ENCODE peak calls at places on chromosomes 1 and 21, in six cellular contexts. C is K562, V is A549, N is endothelial cell of umbilical vein, I is HepG2, Y is GM12878. G is an unnamed sample.

GRCh38 chr1:228013322-228014234 is 6.8 kb downstream of the WNT3A start:
- DNase-seq in C (no peak), V (no peak), N (no peak), I (no peak), Y (no peak), G (no peak)

GRCh38 chr1:43883321-43883720 is 50.3 kb upstream of the ARTN start:
- DNase-seq in C (no peak), V (no peak), N (no peak), I (no peak), Y (no peak), G (no peak)

GRCh38 chr1:228064741-228065542 is 17.6 kb upstream of the ARF1 start:
- DNase-seq in C (no peak), V (no peak), N (no peak), I (no peak), Y (no peak), G (no peak)

GRCh38 chr1:159212596-159212995 is 7.9 kb downstream of the ACKR1 start:
- DNase-seq in C (no peak), V (no peak), N (no peak), I (no peak), Y (no peak), G (no peak)

GRCh38 chr1:62362061-62362951 is 43.1 kb upstream of the KANK4 start:
- DNase-seq in C (no peak), V (no peak), N (no peak), I (no peak), Y (no peak), G (no peak)

GRCh38 chr21:44896561-44897286 is 23.2 kb upstream of the PTTG1IP start:
- DNase-seq in C (peak), V (no peak), N (no peak), I (no peak), Y (no peak), G (no peak)

GRCh38 chr1:176826265-176826664 is 338.2 kb downstream of the ASTN1 start:
- DNase-seq in C (no peak), V (no peak), N (no peak), I (no peak), Y (no peak), G (no peak)

GRCh38 chr1:156870734-156871133 is 10.1 kb downstream of the NTRK1 start:
- DNase-seq in C (no peak), V (peak), N (no peak), I (no peak), Y (no peak), G (no peak)

GRCh38 chr1:41783189-41783639 is 135.5 kb downstream of the HIVEP3 start:
- DNase-seq in C (no peak), V (peak), N (peak), I (no peak), Y (no peak), G (no peak)

GRCh38 chr1:193335797-193336428 is 149.5 kb upstream of the B3GALT2 start:
- DNase-seq in C (no peak), V (no peak), N (peak), I (no peak), Y (no peak), G (no peak)

GRCh38 chr21:33115586-33116541 is 45.9 kb downstream of the OLIG1 start:
- DNase-seq in C (no peak), V (no peak), N (no peak), I (no peak), Y (no peak), G (no peak)

GRCh38 chr1:36464605-36465393 is 615 bp upstream of the MRPS15 start:
- DNase-seq in C (no peak), V (no peak), N (no peak), I (no peak), Y (no peak), G (peak)

GRCh38 chr1:86739901-86740507 is 35.6 kb downstream of the SH3GLB1 start:
- DNase-seq in C (no peak), V (no peak), N (no peak), I (no peak), Y (peak), G (no peak)

GRCh38 chr1:86104606-86105532 is 51.7 kb downstream of the COL24A1 start:
- DNase-seq in C (no peak), V (no peak), N (no peak), I (no peak), Y (no peak), G (no peak)

GRCh38 chr1:30598571-30599114 is 124.7 kb downstream of the MATN1 start:
- DNase-seq in C (no peak), V (no peak), N (no peak), I (no peak), Y (no peak), G (no peak)

GRCh38 chr1:206734499-206735142 is 36.0 kb upstream of the IL19 start:
- DNase-seq in C (peak), V (peak), N (peak), I (no peak), Y (no peak), G (peak)

GRCh38 chr1:183139281-183139942 is 46.7 kb upstream of the LAMC2 start:
- DNase-seq in C (no peak), V (peak), N (peak), I (peak), Y (no peak), G (peak)

GRCh38 chr1:238674331-238674730 is 712.0 kb upstream of the CHRM3 start:
- DNase-seq in C (no peak), V (no peak), N (no peak), I (no peak), Y (no peak), G (no peak)

GRCh38 chr1:38608202-38608864 is 251.2 kb downstream of the RRAGC start:
- DNase-seq in C (peak), V (no peak), N (peak), I (peak), Y (no peak), G (peak)

GRCh38 chr1:5423109-5423508 is 569.1 kb downstream of the NPHP4 start:
- DNase-seq in C (no peak), V (no peak), N (no peak), I (no peak), Y (no peak), G (peak)

GRCh38 chr21:46486481-46487000 is 27.9 kb downstream of the DIP2A start:
- DNase-seq in C (no peak), V (no peak), N (no peak), I (no peak), Y (no peak), G (no peak)

GRCh38 chr1:86227026-86227425 is 70.5 kb upstream of the COL24A1 start:
- DNase-seq in C (no peak), V (no peak), N (no peak), I (no peak), Y (no peak), G (no peak)

GRCh38 chr1:160855181-160855981 is 7.3 kb downstream of the CD244 start:
- DNase-seq in C (no peak), V (no peak), N (no peak), I (no peak), Y (peak), G (peak)

GRCh38 chr1:81730881-81731280 is 69.9 kb upstream of the ADGRL2 start:
- DNase-seq in C (no peak), V (no peak), N (no peak), I (no peak), Y (no peak), G (no peak)
- TF ChIP-seq MYC in C (no peak), V (no peak), N (no peak), I (no peak), Y (no peak), G (no peak)

GRCh38 chr1:35079003-35079930 is at the start of gene ZMYM1:
- DNase-seq in C (peak), V (peak), N (peak), I (peak), Y (peak), G (peak)
- TF ChIP-seq POLR2A in C (peak), V (peak), N (peak), I (peak), Y (peak), G (peak)

DNA sequence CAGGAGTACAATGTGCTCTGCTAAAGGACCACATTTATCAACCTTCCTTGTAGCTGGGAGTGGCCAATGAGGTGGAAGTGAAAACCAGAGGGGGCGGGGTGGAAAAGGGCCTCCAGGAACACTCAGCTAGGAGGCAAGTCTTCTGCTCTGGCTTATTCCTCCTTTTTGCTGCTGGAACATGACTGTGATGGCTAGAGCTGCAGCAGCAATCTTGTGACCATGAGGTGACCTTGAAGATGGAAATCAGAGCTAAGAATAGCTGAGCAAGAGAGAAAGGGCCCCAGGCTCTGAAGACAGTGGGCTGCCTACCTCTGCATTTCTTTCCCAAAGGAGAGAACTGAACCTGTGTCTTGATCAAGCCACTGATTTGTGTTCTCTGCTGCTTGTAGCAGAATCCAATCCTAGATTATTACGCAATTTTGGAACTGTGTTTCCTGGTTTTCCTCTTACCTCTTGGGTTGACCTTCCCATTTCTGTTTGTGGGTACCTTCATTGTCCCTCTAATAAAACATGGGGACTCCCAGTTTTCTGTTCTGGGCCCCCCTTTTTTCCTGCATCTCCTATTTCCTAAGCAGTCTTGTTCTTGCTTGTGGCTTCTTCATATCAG is 36.4 kb upstream of the WNT4 start:
- DNase-seq in C (no peak), V (no peak), N (no peak), I (no peak), Y (no peak), G (no peak)
- TF ChIP-seq MYC in C (no peak), V (no peak), N (no peak), I (no peak), Y (no peak), G (no peak)

GRCh38 chr1:155859881-155860841 is 794 bp downstream of the SYT11 start:
- DNase-seq in C (peak), V (no peak), N (peak), I (peak), Y (no peak), G (peak)
- TF ChIP-seq POLR2A in C (no peak), V (no peak), N (peak), I (no peak), Y (peak), G (peak)

GRCh38 chr1:196650403-196650802 is 1.4 kb upstream of the CFH start:
- DNase-seq in C (no peak), V (no peak), N (no peak), I (no peak), Y (no peak), G (no peak)
- TF ChIP-seq MYC in C (no peak), V (no peak), N (no peak), I (no peak), Y (no peak), G (no peak)

GRCh38 chr1:153356392-153357075 is 1.1 kb upstream of the S100A9 start:
- DNase-seq in C (no peak), V (no peak), N (no peak), I (no peak), Y (no peak), G (no peak)

GRCh38 chr1:153355445-153356071 is 2.1 kb upstream of the S100A9 start:
- DNase-seq in C (peak), V (peak), N (peak), I (peak), Y (no peak), G (peak)

GRCh38 chr1:153354515-153355193 is 3.0 kb upstream of the S100A9 start:
- DNase-seq in C (no peak), V (no peak), N (no peak), I (no peak), Y (no peak), G (no peak)

GRCh38 chr1:153352523-153352922 is 3.9 kb upstream of the PGLYRP4 start:
- DNase-seq in C (peak), V (peak), N (peak), I (peak), Y (no peak), G (peak)

DNA sequence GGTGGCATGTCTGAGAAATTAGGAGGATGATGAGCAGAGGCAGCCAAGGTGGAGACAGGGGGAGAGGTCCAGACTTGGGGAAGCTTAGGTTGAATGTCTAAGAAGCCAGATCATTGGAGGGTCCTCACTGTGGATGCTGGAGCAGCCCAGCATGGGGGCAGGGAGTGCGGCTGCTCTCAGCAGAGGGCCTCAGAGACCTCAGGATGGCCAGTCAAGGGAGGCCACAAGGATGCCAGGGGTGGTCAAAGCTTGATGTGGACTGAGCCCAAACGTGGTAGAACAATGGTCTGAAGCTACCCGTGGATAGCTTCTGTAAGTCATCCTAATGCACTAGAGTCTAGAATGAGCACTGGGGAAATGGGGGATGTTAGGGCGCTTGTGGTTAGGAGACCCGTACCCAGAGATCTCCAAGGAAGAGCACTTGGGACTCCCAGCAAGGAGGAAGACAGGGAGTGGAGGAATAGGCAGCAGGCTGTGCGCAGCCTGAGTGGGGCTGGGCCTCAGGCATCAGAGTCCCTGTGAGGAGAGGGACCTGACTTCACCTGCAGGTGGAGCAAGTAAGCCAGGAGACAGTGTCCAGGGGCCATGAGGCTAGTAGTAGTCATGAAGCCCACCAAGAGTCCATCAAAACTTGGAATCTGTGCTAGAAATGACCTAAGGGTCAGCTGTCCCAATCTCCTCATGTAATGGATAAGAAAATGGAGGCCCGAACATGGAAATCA is 4.3 kb upstream of the S100A9 start:
- DNase-seq in C (peak), V (peak), N (no peak), I (peak), Y (no peak), G (peak)
- TF ChIP-seq POLR2A in C (no peak), V (no peak), N (no peak), I (no peak), Y (no peak), G (no peak)

DNA sequence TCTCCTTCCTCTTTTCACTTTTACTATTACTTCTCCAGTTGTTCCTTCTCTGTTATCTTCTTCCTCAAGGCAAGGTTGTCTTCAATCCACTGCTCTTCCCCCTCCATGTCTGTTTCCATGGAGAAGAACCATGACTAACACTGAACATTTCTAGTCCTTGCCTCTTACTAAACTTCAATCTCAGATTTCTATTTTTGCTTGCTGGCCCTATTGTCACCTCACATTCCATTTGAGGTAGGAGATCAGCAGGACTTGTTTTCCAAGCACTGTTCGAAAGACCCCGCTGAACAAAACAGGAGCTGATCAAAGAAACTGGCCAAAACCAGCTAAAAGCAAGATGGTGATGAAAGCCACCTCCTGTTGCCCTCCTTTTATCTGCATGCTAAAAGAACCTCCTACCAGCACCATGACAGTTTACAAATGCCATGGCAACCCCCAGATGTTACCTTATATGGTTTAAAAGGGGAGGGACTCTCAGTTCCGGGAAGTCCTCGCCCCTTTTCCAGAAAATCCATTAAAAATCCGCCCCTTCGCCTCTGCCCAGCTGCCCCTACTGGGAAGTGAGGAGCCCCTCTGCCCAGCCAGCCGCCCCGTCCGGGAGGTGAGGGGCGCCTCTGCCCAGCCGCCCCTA is 22.6 kb downstream of the GON4L start:
- DNase-seq in C (peak), V (no peak), N (peak), I (no peak), Y (no peak), G (no peak)
- TF ChIP-seq MYC in C (no peak), V (no peak), N (no peak), I (no peak), Y (no peak), G (no peak)

GRCh38 chr1:150575072-150575489 is 4.3 kb downstream of the MCL1 start:
- DNase-seq in C (no peak), V (no peak), N (no peak), I (no peak), Y (no peak), G (no peak)
- TF ChIP-seq POLR2A in C (no peak), V (no peak), N (no peak), I (no peak), Y (no peak), G (no peak)

DNA sequence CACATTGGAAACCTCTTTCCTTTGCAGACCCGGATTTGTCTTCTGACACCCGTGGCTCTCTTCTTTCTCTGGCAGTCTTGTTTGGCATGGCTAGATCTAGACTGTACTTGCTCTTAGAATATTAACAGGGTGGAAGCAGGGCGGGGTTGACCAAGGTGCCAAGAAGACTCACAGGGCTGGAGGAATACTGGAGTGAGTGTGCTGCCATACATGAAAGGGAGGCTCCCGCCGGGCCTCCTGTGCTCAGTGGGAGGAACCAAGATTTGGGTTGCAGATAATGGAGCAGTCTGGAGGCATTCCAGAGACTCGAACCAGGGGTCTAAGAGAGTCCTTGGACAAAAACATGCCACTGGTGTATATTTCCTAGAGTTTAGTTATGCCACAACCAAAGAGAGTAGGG is 27.6 kb upstream of the SNX27 start:
- DNase-seq in C (no peak), V (no peak), N (no peak), I (no peak), Y (no peak), G (no peak)
- TF ChIP-seq MYC in C (no peak), V (no peak), N (no peak), I (no peak), Y (no peak), G (no peak)

GRCh38 chr1:1157426-1157913 is 16.2 kb upstream of the TTLL10 start:
- DNase-seq in C (peak), V (peak), N (peak), I (no peak), Y (no peak), G (peak)
- TF ChIP-seq POLR2A in C (peak), V (peak), N (peak), I (no peak), Y (peak), G (no peak)